ENCODE peak calls at places on chromosomes 7 and 10, in ten cellular contexts. S, Y, B, O, L, A, Q, H, U and X are unnamed samples.

GRCh38 chr7:73674468-73675124 is 7.0 kb downstream of the VPS37D start:
- DNase-seq in B (no peak), L (no peak), A (no peak), Y (no peak), S (no peak), Q (no peak), H (no peak), O (no peak), U (no peak), X (no peak)

GRCh38 chr10:97028126-97028831 is 157.5 kb downstream of the SLIT1 start:
- DNase-seq in O (no peak), Q (no peak), Y (no peak), H (no peak), S (no peak), A (no peak), L (no peak), B (no peak), U (peak; percentile 40), X (no peak)

GRCh38 chr7:159007308-159008054 is 137.2 kb downstream of the VIPR2 start:
- DNase-seq in S (no peak), Q (no peak), O (no peak), Y (no peak), A (no peak), B (no peak), U (no peak), H (no peak), L (no peak), X (no peak)

GRCh38 chr10:58512470-58513188 is at the start of gene BICC1:
- DNase-seq in H (peak; percentile 42), U (peak; percentile 23), O (peak; percentile 82), B (peak; percentile 45), L (peak; percentile 40), Q (no peak), Y (no peak), S (peak; percentile 54), A (peak; percentile 77), X (peak; percentile 72)

GRCh38 chr10:125014086-125014830 is 72.3 kb downstream of the ZRANB1 start:
- DNase-seq in Q (no peak), U (no peak), A (no peak), Y (no peak), L (no peak), S (no peak), B (no peak), H (no peak), O (no peak), X (no peak)

GRCh38 chr10:95476482-95477174 is 84.5 kb downstream of the SORBS1 start:
- DNase-seq in H (no peak), B (no peak), Y (no peak), Q (no peak), U (no peak), O (no peak), A (no peak), S (no peak), L (no peak), X (no peak)

GRCh38 chr7:110604885-110605284 is 486.0 kb upstream of the LRRN3 start:
- DNase-seq in Q (no peak), A (no peak), L (no peak), B (no peak), O (no peak), U (no peak), S (no peak), H (no peak), Y (no peak), X (no peak)

GRCh38 chr7:149820622-149821190 is 17.5 kb upstream of the ZNF862 start:
- DNase-seq in A (no peak), Q (no peak), S (no peak), Y (no peak), O (no peak), U (no peak), L (no peak), H (no peak), B (no peak), X (no peak)

GRCh38 chr10:8633909-8634308 is 579.4 kb downstream of the GATA3 start:
- DNase-seq in O (no peak), L (no peak), Q (no peak), U (peak; percentile 29), A (no peak), S (no peak), Y (no peak), H (no peak), B (no peak), X (no peak)

GRCh38 chr10:132103116-132103910 is 37.6 kb downstream of the JAKMIP3 start:
- DNase-seq in L (no peak), O (no peak), Q (no peak), H (no peak), S (no peak), U (no peak), Y (no peak), B (peak; percentile 18), A (no peak), X (no peak)

GRCh38 chr7:22549667-22550513 is 49.9 kb upstream of the STEAP1B start:
- DNase-seq in U (peak; percentile 26), B (peak; percentile 57), Q (peak; percentile 17), Y (no peak), L (no peak), H (peak; percentile 95), O (no peak), S (peak; percentile 84), A (no peak), X (peak; percentile 47)
- TF ChIP-seq CTCF in U (peak; percentile 97), B (peak; percentile 44), Q (peak; percentile 68), Y (peak; percentile 82), L (peak; percentile 30), H (peak; percentile 89), O (no peak), S (peak; percentile 79), A (peak; percentile 33), X (peak; percentile 23)

DNA sequence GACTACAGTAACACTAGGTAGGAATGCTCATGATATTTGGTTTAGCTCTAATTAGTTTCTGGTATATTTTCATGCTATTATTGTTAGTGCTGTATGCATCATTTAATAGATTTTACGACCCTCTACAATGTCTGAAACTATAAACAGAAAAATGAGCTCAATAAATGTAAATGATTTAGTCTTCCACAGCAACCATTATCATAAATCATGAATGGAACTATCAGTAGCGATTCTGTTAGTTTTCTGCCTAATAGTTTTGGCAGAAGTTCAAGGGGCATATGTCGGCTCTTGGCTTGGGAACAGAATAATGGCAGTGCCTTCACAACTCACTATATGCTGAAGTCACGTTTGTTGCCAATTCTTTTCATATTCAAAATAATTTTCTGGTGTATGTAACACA is 494.8 kb downstream of the PARD3 start:
- DNase-seq in A (no peak), L (no peak), B (no peak), H (no peak), Q (no peak), Y (no peak), O (no peak), S (no peak), U (no peak), X (no peak)
- TF ChIP-seq CTCF in A (no peak), L (no peak), B (no peak), H (no peak), Q (no peak), Y (no peak), O (no peak), S (no peak), U (no peak), X (no peak)

GRCh38 chr7:31432831-31433340 is 81.0 kb upstream of the ITPRID1 start:
- DNase-seq in B (no peak), A (no peak), H (no peak), L (no peak), Y (no peak), Q (no peak), U (peak; percentile 73), O (no peak), S (no peak), X (no peak)

GRCh38 chr7:31439165-31439564 is 74.7 kb upstream of the ITPRID1 start:
- DNase-seq in O (no peak), U (no peak), B (no peak), L (no peak), H (no peak), Q (no peak), A (no peak), Y (no peak), S (no peak), X (no peak)

GRCh38 chr7:31440511-31440910 is 73.4 kb upstream of the ITPRID1 start:
- DNase-seq in U (no peak), B (no peak), S (no peak), Y (no peak), L (no peak), H (no peak), Q (no peak), A (no peak), O (no peak), X (no peak)

GRCh38 chr7:31432166-31432565 is 81.7 kb upstream of the ITPRID1 start:
- DNase-seq in B (no peak), Y (no peak), S (no peak), A (no peak), H (no peak), O (no peak), L (no peak), Q (no peak), U (peak; percentile 58), X (no peak)

DNA sequence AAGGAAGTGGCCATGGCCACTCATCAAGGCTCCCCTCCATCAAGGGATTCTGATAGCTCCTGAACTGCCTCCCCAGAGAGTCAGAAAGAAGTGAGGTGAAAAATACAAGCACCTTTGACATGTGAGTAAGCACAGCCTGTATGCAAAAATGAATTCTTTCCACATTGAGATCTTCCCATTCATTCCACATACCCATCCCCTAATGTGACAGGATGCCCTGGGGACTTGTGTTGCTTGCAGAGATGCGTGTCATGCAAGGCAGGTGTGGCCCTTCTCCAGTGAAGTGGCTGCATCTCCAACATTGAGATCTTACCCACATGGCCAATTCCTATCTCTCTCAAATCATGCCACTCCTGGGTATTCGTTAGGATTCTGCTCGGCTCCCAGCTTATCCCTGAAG is 76.4 kb upstream of the ITPRID1 start:
- DNase-seq in Y (no peak), L (no peak), A (no peak), U (no peak), Q (no peak), S (no peak), O (no peak), B (no peak), H (no peak), X (no peak)
- TF ChIP-seq CTCF in Y (no peak), L (no peak), A (no peak), U (no peak), Q (no peak), S (no peak), O (no peak), B (no peak), H (no peak), X (no peak)

GRCh38 chr10:77374189-77374656 is 263.4 kb downstream of the KCNMA1 start:
- DNase-seq in U (no peak), A (no peak), B (no peak), O (no peak), H (no peak), Y (no peak), S (no peak), L (no peak), Q (no peak), X (no peak)

GRCh38 chr10:77380723-77381122 is 256.9 kb downstream of the KCNMA1 start:
- DNase-seq in B (no peak), H (no peak), Y (no peak), S (no peak), Q (no peak), O (no peak), L (no peak), U (no peak), A (no peak), X (no peak)

GRCh38 chr10:77377034-77377433 is 260.6 kb downstream of the KCNMA1 start:
- DNase-seq in S (no peak), O (no peak), U (no peak), H (no peak), A (no peak), B (no peak), Q (no peak), Y (no peak), L (no peak), X (no peak)

GRCh38 chr10:77378950-77379349 is 258.7 kb downstream of the KCNMA1 start:
- DNase-seq in A (no peak), U (no peak), B (no peak), Y (no peak), H (no peak), Q (no peak), O (no peak), S (no peak), L (no peak), X (no peak)

GRCh38 chr10:77377678-77378352 is 259.8 kb downstream of the KCNMA1 start:
- DNase-seq in Q (no peak), O (no peak), A (no peak), H (peak; percentile 42), U (no peak), S (no peak), Y (no peak), L (no peak), B (no peak), X (no peak)
- TF ChIP-seq CTCF in Q (no peak), O (no peak), A (no peak), H (peak; percentile 63), U (peak; percentile 13), S (no peak), Y (peak; percentile 11), L (no peak), B (no peak), X (no peak)